ENCODE peak calls at places on chromosomes 11 and 22, in eight cellular contexts. J, T, Q, K, F, W, A and B are unnamed samples.

GRCh38 chr11:131695889-131696429 is 325.5 kb downstream of the NTM start:
- DNase-seq in W (no peak), Q (peak; percentile 3), K (no peak), T (no peak), A (no peak), F (no peak), J (no peak), B (no peak)

GRCh38 chr11:123577081-123577598 is 77.3 kb downstream of the SCN3B start:
- DNase-seq in F (peak; percentile 47), K (peak; percentile 17), J (peak; percentile 60), A (peak; percentile 49), Q (peak; percentile 24), T (peak; percentile 10), W (peak; percentile 60), B (no peak)

GRCh38 chr11:72240461-72241289 is 3.3 kb downstream of the PHOX2A start:
- DNase-seq in T (no peak), J (no peak), K (no peak), F (no peak), Q (peak; percentile 17), W (no peak), A (no peak), B (no peak)

GRCh38 chr11:114273071-114273470 is 23.1 kb upstream of the NNMT start:
- DNase-seq in A (no peak), F (no peak), K (no peak), J (no peak), T (no peak), Q (no peak), W (no peak), B (no peak)

GRCh38 chr11:96704847-96705246 is 315.0 kb downstream of the JRKL start:
- DNase-seq in F (no peak), A (no peak), T (no peak), Q (no peak), K (no peak), W (peak; percentile 18), J (no peak), B (no peak)

GRCh38 chr11:64138413-64138812 is 27.5 kb downstream of the MACROD1 start:
- DNase-seq in T (no peak), W (no peak), J (no peak), A (no peak), K (no peak), F (no peak), Q (no peak), B (no peak)

GRCh38 chr22:36027960-36028645 is 521 bp downstream of the RBFOX2 start:
- DNase-seq in F (peak; percentile 14), J (no peak), T (no peak), A (peak; percentile 71), Q (no peak), W (peak; percentile 53), K (no peak), B (no peak)

GRCh38 chr22:19679476-19680099 is 34.7 kb upstream of the SEPTIN5 start:
- DNase-seq in T (peak; percentile 7), J (peak; percentile 46), K (peak; percentile 16), A (no peak), Q (no peak), F (no peak), W (peak; percentile 45), B (no peak)

GRCh38 chr11:71212871-71213559 is 39.4 kb downstream of the SHANK2 start:
- DNase-seq in F (no peak), Q (no peak), K (no peak), W (no peak), J (peak; percentile 25), T (no peak), A (no peak), B (no peak)

GRCh38 chr22:43098356-43098755 is 9.2 kb upstream of the TTLL1 start:
- DNase-seq in W (peak; percentile 12), J (no peak), Q (no peak), A (no peak), K (no peak), T (no peak), F (no peak), B (no peak)

GRCh38 chr22:23223566-23224317 is 43.4 kb downstream of the BCR start:
- DNase-seq in F (no peak), K (no peak), W (no peak), A (no peak), T (no peak), J (no peak), Q (no peak), B (no peak)